ENCODE peak calls at places on chromosomes 12 and 14, in eight cellular contexts. C is lung, D is WERI-Rb-1, N is upper lobe of right lung, T is suprapubic skin, B is MG63, R is BJ, E is kidney. A is an unnamed sample. For H3K36me3, the result is how much of the 10 kb centered on the place peaks cover.

GRCh38 chr14:39431416-39432178 is 636 bp downstream of the FBXO33 start:
- DNase-seq in C (peak), D (peak), N (peak), T (peak), B (peak), R (no peak), E (peak), A (peak)

GRCh38 chr12:102957339-102958050 is at the start of gene ASCL1:
- DNase-seq in C (no peak), D (no peak), N (no peak), T (no peak), B (peak), R (no peak), E (no peak), A (no peak)

GRCh38 chr12:7131502-7131866 is 1.3 kb downstream of the CLSTN3 start:
- DNase-seq in C (no peak), D (no peak), N (no peak), T (no peak), B (no peak), R (no peak), E (no peak), A (no peak)

GRCh38 chr14:101359221-101360044 is 201.9 kb upstream of the DIO3 start:
- DNase-seq in C (peak), D (peak), N (no peak), T (no peak), B (peak), R (peak), E (no peak), A (peak)

GRCh38 chr12:65606008-65606766 is 218.1 kb upstream of the HMGA2 start:
- DNase-seq in C (no peak), D (no peak), N (no peak), T (no peak), B (no peak), R (no peak), E (no peak), A (no peak)

GRCh38 chr12:123384318-123384993 is 524 bp downstream of the KMT5A start:
- DNase-seq in C (no peak), D (no peak), N (no peak), T (no peak), B (peak), R (no peak), E (peak), A (peak)

GRCh38 chr12:114933428-114934160 is 249.6 kb upstream of the TBX3 start:
- DNase-seq in C (no peak), D (no peak), N (no peak), T (no peak), B (peak), R (peak), E (no peak), A (peak)

GRCh38 chr14:26204362-26204953 is 393.4 kb downstream of the NOVA1 start:
- DNase-seq in C (no peak), D (no peak), N (no peak), T (no peak), B (no peak), R (no peak), E (no peak), A (no peak)

GRCh38 chr12:2334291-2335088 is 281.7 kb downstream of the CACNA1C start:
- DNase-seq in C (no peak), D (no peak), N (no peak), T (no peak), B (no peak), R (no peak), E (no peak), A (no peak)

GRCh38 chr14:98692832-98693231 is 579.2 kb downstream of the BCL11B start:
- DNase-seq in C (peak), D (no peak), N (no peak), T (no peak), B (no peak), R (no peak), E (no peak), A (no peak)
- H3K36me3 ChIP-seq in C (under half), D (under half), N (under half), T (under half), B (under half), R (under half), E (under half), A (under half)

DNA sequence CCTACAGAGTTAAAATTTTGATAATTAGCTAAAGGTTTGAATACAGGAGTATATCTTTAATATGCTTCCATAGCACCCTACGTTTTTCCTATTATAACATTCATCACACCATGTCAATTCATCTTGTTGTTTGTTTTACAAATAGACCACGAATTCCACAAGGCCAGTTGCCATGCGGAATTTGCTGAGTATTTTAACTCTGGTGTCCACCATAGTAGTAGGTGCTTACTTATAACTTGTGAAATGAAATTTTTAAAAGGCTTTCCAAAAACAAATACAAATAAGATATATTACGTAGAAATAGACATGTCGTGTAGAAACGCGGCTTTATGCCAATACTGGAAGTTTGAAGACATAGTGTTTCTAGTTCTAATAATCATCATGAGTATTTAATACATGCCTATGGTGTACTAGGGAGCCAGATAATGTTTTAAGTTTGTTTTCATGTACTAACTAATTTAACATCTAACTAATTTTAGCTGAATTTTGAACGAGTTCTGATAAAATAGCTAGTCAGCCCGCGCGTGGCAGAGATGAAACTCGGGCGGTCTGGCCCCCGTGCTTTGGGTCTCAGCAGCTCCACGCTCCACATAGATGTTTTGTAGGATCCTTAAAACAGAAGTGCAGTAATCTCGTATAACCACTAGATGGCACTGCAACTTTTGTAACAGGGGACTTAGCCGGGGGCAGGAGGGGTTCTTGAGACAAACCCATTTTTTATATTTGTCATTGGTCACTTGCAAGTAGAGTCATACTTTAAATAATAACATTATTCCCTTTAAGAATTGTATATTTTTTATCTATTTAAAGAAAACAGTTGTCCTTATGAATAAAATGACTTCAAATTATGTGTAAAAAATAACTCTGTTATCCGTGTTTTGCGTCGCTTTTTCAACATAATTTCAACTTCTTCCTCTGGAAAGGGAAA is 10.2 kb downstream of the CD69 start:
- DNase-seq in C (peak), D (peak), N (no peak), T (no peak), B (no peak), R (no peak), E (peak), A (peak)
- H3K4me3 ChIP-seq in C (no peak), D (peak), N (no peak), T (peak), B (peak), R (no peak), E (peak), A (no peak)

GRCh38 chr12:48145981-48146380 is 11.3 kb downstream of the ASB8 start:
- DNase-seq in C (no peak), D (no peak), N (no peak), T (no peak), B (no peak), R (no peak), E (no peak), A (no peak)
- H3K36me3 ChIP-seq in C (under half), D (half or more), N (half or more), T (half or more), B (half or more), R (under half), E (under half), A (half or more)

GRCh38 chr14:70254476-70254961 is 65.8 kb upstream of the SLC8A3 start:
- DNase-seq in C (peak), D (peak), N (peak), T (no peak), B (peak), R (no peak), E (peak), A (peak)
- H3K4me3 ChIP-seq in C (no peak), D (peak), N (peak), T (peak), B (peak), R (peak), E (peak), A (peak)

GRCh38 chr12:48680861-48681260 is 1.2 kb downstream of the KANSL2 start:
- DNase-seq in C (no peak), D (no peak), N (no peak), T (no peak), B (no peak), R (no peak), E (no peak), A (no peak)
- H3K36me3 ChIP-seq in C (under half), D (half or more), N (under half), T (under half), B (half or more), R (under half), E (under half), A (under half)

GRCh38 chr12:50845021-50845647 is 2.4 kb downstream of the TMPRSS12 start:
- DNase-seq in C (no peak), D (no peak), N (no peak), T (no peak), B (no peak), R (no peak), E (no peak), A (no peak)

GRCh38 chr12:50840809-50841487 is 1.8 kb upstream of the TMPRSS12 start:
- DNase-seq in C (no peak), D (no peak), N (no peak), T (no peak), B (no peak), R (no peak), E (no peak), A (no peak)

GRCh38 chr12:50841654-50842531 is 833 bp upstream of the TMPRSS12 start:
- DNase-seq in C (no peak), D (no peak), N (no peak), T (no peak), B (no peak), R (no peak), E (no peak), A (no peak)

GRCh38 chr12:50839032-50839431 is 3.7 kb upstream of the TMPRSS12 start:
- DNase-seq in C (no peak), D (no peak), N (no peak), T (no peak), B (no peak), R (no peak), E (no peak), A (no peak)

DNA sequence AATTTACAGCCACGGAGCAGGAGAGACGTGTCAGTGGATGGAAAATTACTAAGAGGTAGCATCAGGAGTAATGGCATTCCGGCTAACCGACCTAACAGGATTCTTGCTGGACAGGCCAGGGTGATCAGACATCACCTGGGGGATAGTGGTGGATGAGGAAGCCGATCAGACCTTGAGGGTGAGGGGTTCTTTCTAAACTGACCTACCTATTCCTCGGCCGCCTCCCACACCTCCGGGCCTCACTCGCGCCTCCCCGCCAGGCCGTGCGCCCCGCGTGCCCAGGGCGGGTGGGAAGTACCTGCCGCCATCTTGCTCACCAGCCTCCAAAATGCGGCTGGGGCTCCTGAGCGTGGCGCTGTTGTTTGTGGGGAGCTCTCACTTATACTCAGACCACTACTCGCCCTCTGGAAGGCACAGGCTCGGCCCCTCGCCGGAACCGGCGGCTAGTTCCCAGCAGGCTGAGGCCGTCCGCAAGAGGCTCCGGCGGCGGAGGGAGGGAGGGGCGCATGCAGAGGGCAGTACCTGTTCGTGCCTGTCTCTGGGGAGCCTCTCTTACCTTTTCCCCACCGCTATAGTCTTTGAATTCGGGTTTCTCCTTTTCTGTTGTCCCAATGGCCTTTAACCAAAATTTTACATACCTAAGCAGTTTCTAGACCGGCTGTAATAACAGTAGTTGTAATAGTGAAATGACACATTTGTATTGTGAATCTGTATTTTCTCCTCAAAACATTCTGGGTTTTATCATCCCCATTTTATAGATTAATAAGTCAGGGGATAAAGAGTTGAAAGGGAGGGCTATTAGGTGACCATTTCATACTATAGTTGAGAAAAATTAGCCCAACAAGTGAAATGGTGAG is at the start of gene TMPRSS12:
- DNase-seq in C (peak), D (no peak), N (peak), T (no peak), B (no peak), R (no peak), E (peak), A (no peak)
- H3K4me3 ChIP-seq in C (no peak), D (no peak), N (peak), T (peak), B (no peak), R (no peak), E (peak), A (no peak)

GRCh38 chr14:50573862-50574261 is 13.9 kb downstream of the ATL1 start:
- DNase-seq in C (no peak), D (no peak), N (no peak), T (no peak), B (no peak), R (no peak), E (no peak), A (no peak)
- H3K36me3 ChIP-seq in C (under half), D (under half), N (under half), T (under half), B (under half), R (under half), E (under half), A (under half)

GRCh38 chr12:116559330-116560080 is at the start of gene MAP1LC3B2:
- DNase-seq in C (peak), D (no peak), N (peak), T (peak), B (peak), R (no peak), E (peak), A (peak)

GRCh38 chr12:116556356-116556952 is 2.7 kb upstream of the MAP1LC3B2 start:
- DNase-seq in C (no peak), D (no peak), N (no peak), T (peak), B (no peak), R (no peak), E (no peak), A (no peak)

GRCh38 chr12:116559080-116559329 is 176 bp upstream of the MAP1LC3B2 start:
- DNase-seq in C (no peak), D (no peak), N (no peak), T (no peak), B (no peak), R (no peak), E (no peak), A (no peak)

GRCh38 chr12:116556964-116557706 is 2.0 kb upstream of the MAP1LC3B2 start:
- DNase-seq in C (no peak), D (no peak), N (no peak), T (peak), B (no peak), R (no peak), E (no peak), A (no peak)

GRCh38 chr12:116558280-116559079 is 701 bp upstream of the MAP1LC3B2 start:
- DNase-seq in C (no peak), D (no peak), N (no peak), T (peak), B (no peak), R (no peak), E (no peak), A (no peak)
- H3K4me3 ChIP-seq in C (no peak), D (no peak), N (no peak), T (peak), B (no peak), R (no peak), E (no peak), A (peak)